ENCODE peak calls at places on chromosomes 7 and 10, in eight cellular contexts. G is anterior cingulate cortex; A is Caki2; P is nephron progenitor cell; L is dermis blood vessel endothelial cell; E is body of pancreas; T is NCI-H1436; W is activated T-helper 1 cell treated with anti-CD3 and anti-CD28 coated beads, Interleukin-12 subunit alpha, Interleukin-12 subunit beta, Interleukin-2, Interleukin-4 antibody, amounts not matched to agents 30 ng/mL and 10 ng/mL and 1 ng/mL, durations not matched to agents 14 hours and 24 hours and 36 hours. M is an unnamed sample.

GRCh38 chr10:49614242-49615198 is 683 bp downstream of the CHAT start:
- DNase-seq in E (no peak), A (no peak), W (no peak), P (peak), G (no peak), T (no peak), L (no peak), M (no peak)

GRCh38 chr7:129514683-129515082 is 12.4 kb downstream of the SMKR1 start:
- DNase-seq in A (no peak), G (no peak), P (no peak), E (no peak), T (no peak), L (no peak), W (no peak), M (no peak)

GRCh38 chr7:19932549-19933249 is 159.3 kb upstream of the TMEM196 start:
- DNase-seq in T (no peak), G (no peak), W (no peak), A (no peak), L (no peak), P (no peak), E (peak), M (no peak)

GRCh38 chr10:109892885-109893284 is 30.4 kb downstream of the XPNPEP1 start:
- DNase-seq in T (no peak), E (no peak), A (no peak), G (no peak), P (no peak), L (peak), W (no peak), M (no peak)

GRCh38 chr7:22444181-22444966 is 55.6 kb downstream of the STEAP1B start:
- DNase-seq in P (no peak), W (no peak), A (peak), E (peak), G (no peak), L (peak), T (no peak), M (no peak)

GRCh38 chr7:43136064-43136463 is 23.6 kb downstream of the HECW1 start:
- DNase-seq in L (no peak), W (no peak), A (no peak), E (no peak), P (no peak), G (no peak), T (no peak), M (no peak)

GRCh38 chr10:4280481-4281206 is 495.6 kb upstream of the KLF6 start:
- DNase-seq in P (no peak), T (no peak), W (no peak), G (no peak), E (peak), L (peak), A (no peak), M (no peak)

GRCh38 chr7:27174077-27175004 is at the start of gene HOXA10:
- DNase-seq in E (peak), L (peak), T (peak), P (peak), G (no peak), W (no peak), A (peak), M (no peak)

GRCh38 chr7:229184-229964 is 37.0 kb downstream of the FAM20C start:
- DNase-seq in P (no peak), A (peak), L (no peak), E (peak), W (no peak), T (no peak), G (no peak), M (no peak)

GRCh38 chr10:16965740-16966447 is 148.7 kb upstream of the RSU1 start:
- DNase-seq in A (peak), T (no peak), E (peak), P (no peak), L (peak), W (no peak), G (no peak), M (peak)

GRCh38 chr10:12707461-12708185 is 293.9 kb downstream of the CCDC3 start:
- DNase-seq in G (no peak), L (peak), P (peak), T (peak), W (no peak), A (peak), E (peak), M (peak)

GRCh38 chr10:58967551-58968418 is 208.7 kb upstream of the PHYHIPL start:
- DNase-seq in E (peak), T (peak), A (peak), L (no peak), G (peak), P (peak), W (no peak), M (no peak)

GRCh38 chr7:28088032-28088431 is 92.6 kb downstream of the JAZF1 start:
- DNase-seq in E (no peak), L (no peak), P (no peak), A (no peak), G (no peak), T (no peak), W (no peak), M (no peak)